ENCODE peak calls at places on chromosomes 3 and 15, in four cellular contexts. L, E, C and P are unnamed samples.
A peak's percentile ranks its signal among the peaks of the same experiment; 100 is the strongest.

GRCh38 chr3:152365766-152366593 is 97.3 kb downstream of the MBNL1 start:
- DNase-seq in L (no peak), E (no peak), C (no peak), P (no peak)

GRCh38 chr3:28326458-28326926 is 22.0 kb upstream of the ZCWPW2 start:
- DNase-seq in L (no peak), E (no peak), C (no peak), P (no peak)

GRCh38 chr3:141104151-141104741 is 53.1 kb downstream of the SPSB4 start:
- DNase-seq in L (no peak), C (no peak), E (no peak), P (no peak)

GRCh38 chr3:177447938-177448337 is 250.7 kb upstream of the TBL1XR1 start:
- DNase-seq in E (no peak), L (no peak), C (no peak), P (peak; percentile 21)

GRCh38 chr3:32930161-32930560 is 21.3 kb upstream of the CCR4 start:
- DNase-seq in L (no peak), C (no peak), E (no peak), P (no peak)

GRCh38 chr3:72185549-72186484 is 400.9 kb upstream of the PROK2 start:
- DNase-seq in L (no peak), E (peak; percentile 84), C (peak; percentile 7), P (no peak)

GRCh38 chr15:89780601-89781000 is 4.5 kb downstream of the MESP2 start:
- DNase-seq in E (no peak), L (no peak), C (no peak), P (no peak)

GRCh38 chr3:76370749-76371148 is 585.4 kb upstream of the ZNF717 start:
- DNase-seq in E (no peak), C (no peak), L (no peak), P (no peak)

GRCh38 chr15:49737138-49737537 is 116.3 kb downstream of the DTWD1 start:
- DNase-seq in C (no peak), E (no peak), L (no peak), P (no peak)

GRCh38 chr15:84937144-84937543 is 44.5 kb upstream of the PDE8A start:
- DNase-seq in L (no peak), C (no peak), E (peak; percentile 64), P (no peak)

GRCh38 chr15:61092387-61093157 is 136.5 kb downstream of the RORA start:
- DNase-seq in L (no peak), E (no peak), C (no peak), P (no peak)

GRCh38 chr15:81859737-81860516 is 185.9 kb downstream of the MEX3B start:
- DNase-seq in E (no peak), C (no peak), L (no peak), P (no peak)

GRCh38 chr3:20739814-20740213 is 553.8 kb upstream of the SGO1 start:
- DNase-seq in C (no peak), E (peak; percentile 5), L (no peak), P (no peak)

GRCh38 chr3:169350228-169350627 is 313.3 kb downstream of the MECOM start:
- DNase-seq in E (no peak), C (no peak), L (no peak), P (no peak)

GRCh38 chr3:128067481-128067880 is 15.2 kb downstream of the SEC61A1 start:
- DNase-seq in L (no peak), C (no peak), E (peak; percentile 28), P (no peak)

GRCh38 chr3:5476403-5476802 is 288.9 kb downstream of the EDEM1 start:
- DNase-seq in L (no peak), C (no peak), E (peak; percentile 21), P (no peak)

GRCh38 chr15:58626378-58626777 is 123.1 kb downstream of the ADAM10 start:
- DNase-seq in E (no peak), L (no peak), C (peak; percentile 57), P (no peak)

GRCh38 chr15:54681578-54681977 is 515.2 kb downstream of the RSL24D1 start:
- DNase-seq in C (no peak), E (no peak), L (no peak), P (no peak)

GRCh38 chr3:18223591-18224338 is 201.4 kb downstream of the SATB1 start:
- DNase-seq in C (no peak), E (no peak), L (peak; percentile 18), P (no peak)

GRCh38 chr3:152071315-152071714 is 197.4 kb upstream of the MBNL1 start:
- DNase-seq in L (no peak), C (no peak), E (no peak), P (no peak)

GRCh38 chr3:162938073-162938472 is 1441.5 kb downstream of the OTOL1 start:
- DNase-seq in L (no peak), E (no peak), C (no peak), P (no peak)

GRCh38 chr15:43762824-43763223 is 13.9 kb downstream of the ELL3 start:
- DNase-seq in C (no peak), L (no peak), E (no peak), P (no peak)

GRCh38 chr3:25582242-25582641 is 82.5 kb downstream of the TOP2B start:
- DNase-seq in C (peak; percentile 69), L (no peak), E (peak; percentile 91), P (no peak)

GRCh38 chr3:52310861-52311566 is 5.1 kb upstream of the DNAH1 start:
- DNase-seq in E (no peak), C (no peak), L (no peak), P (no peak)

GRCh38 chr3:14181253-14181652 is 2.6 kb downstream of the LSM3 start:
- DNase-seq in E (no peak), C (no peak), L (no peak), P (no peak)

GRCh38 chr3:174495928-174496327 is 363.2 kb upstream of the NAALADL2 start:
- DNase-seq in E (no peak), C (no peak), L (no peak), P (no peak)

GRCh38 chr3:36823806-36824205 is 59.5 kb upstream of the DCLK3 start:
- DNase-seq in C (no peak), L (no peak), E (no peak), P (no peak)

GRCh38 chr3:149646181-149646766 is 11.6 kb downstream of the WWTR1 start:
- DNase-seq in E (peak; percentile 29), L (no peak), C (no peak), P (peak; percentile 47)

GRCh38 chr15:80093854-80094418 is 34.5 kb downstream of the ZFAND6 start:
- DNase-seq in L (peak; percentile 23), C (no peak), E (peak; percentile 76), P (no peak)

GRCh38 chr3:165895919-165896318 is 58.7 kb upstream of the BCHE start:
- DNase-seq in E (peak; percentile 55), L (peak; percentile 10), C (peak; percentile 37), P (peak; percentile 15)

GRCh38 chr3:58052373-58053273 is 44.4 kb downstream of the FLNB start:
- DNase-seq in E (peak; percentile 81), C (peak; percentile 83), L (no peak), P (peak; percentile 94)
- TF ChIP-seq ZBTB33 in E (no peak), C (no peak), L (no peak), P (no peak)

DNA sequence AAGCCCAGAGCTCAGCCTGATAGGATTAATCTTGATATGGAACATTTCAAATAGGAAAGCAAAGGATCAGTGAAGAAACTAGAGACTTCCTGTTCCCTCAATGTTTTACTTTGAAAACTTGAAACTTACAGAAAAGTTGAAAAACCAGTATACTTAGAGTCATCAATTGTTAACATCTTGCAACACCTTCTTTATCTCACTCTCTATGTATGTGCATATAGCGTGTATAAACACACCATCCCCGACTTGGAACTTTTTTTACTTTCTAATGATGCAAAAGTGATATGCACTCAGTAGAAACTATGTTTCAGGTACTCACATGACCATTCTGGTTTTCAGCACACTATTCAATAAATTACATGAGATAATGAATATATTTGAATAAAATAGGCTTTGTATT is 60.5 kb downstream of the SEC22A start:
- DNase-seq in C (no peak), E (no peak), L (no peak), P (no peak)
- TF ChIP-seq ELF1 in C (no peak), E (no peak), L (no peak), P (no peak)

GRCh38 chr3:47251689-47252088 is 30.9 kb downstream of the KIF9 start:
- DNase-seq in L (no peak), C (no peak), E (peak; percentile 46), P (no peak)

GRCh38 chr3:47245271-47245670 is 37.3 kb downstream of the KIF9 start:
- DNase-seq in E (peak; percentile 30), C (no peak), L (no peak), P (no peak)

GRCh38 chr3:47244531-47245100 is 38.0 kb downstream of the KIF9 start:
- DNase-seq in C (no peak), E (peak; percentile 28), L (no peak), P (no peak)

GRCh38 chr3:47247131-47248064 is 35.2 kb downstream of the KIF9 start:
- DNase-seq in E (no peak), L (no peak), C (no peak), P (no peak)

DNA sequence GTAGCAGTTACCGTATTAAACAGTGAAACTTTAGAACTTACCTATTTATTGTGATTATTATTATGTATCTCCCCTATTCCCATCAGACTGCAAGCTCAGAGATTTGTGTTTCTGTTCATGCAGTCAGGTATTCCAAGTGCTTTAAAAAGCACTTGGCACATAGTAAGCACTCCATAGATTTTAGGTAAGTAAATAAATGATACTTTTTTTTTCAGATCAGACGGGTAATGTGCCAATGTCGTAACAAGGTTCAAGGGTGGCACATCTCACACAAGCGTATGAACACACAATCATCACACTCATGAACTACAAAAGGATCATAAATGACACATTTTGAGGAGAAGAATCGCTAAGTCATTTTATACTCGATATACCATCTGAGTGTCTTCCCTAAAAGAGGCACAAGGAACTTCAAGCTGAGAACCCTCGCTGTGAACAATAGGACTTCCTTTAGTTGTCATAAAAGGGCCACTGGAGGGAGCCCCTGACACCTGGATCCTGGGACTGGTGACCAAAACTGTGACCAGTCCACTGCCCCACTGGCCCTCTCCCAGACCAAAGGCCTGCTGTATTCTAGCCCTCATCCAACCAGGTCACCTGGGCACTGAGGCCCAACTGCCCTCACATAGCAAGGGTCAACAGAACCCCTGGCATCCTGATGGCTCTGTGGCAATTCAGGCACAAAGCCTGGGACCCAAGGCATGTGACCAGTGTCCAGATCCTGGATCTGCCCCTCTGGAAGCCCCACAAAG is 32.1 kb downstream of the KIF9 start:
- DNase-seq in C (peak; percentile 60), E (peak; percentile 86), L (peak; percentile 67), P (peak; percentile 41)
- TF ChIP-seq ZBTB33 in C (no peak), E (no peak), L (no peak), P (no peak)

GRCh38 chr3:4449043-4449803 is 17.8 kb downstream of the SUMF1 start:
- DNase-seq in L (no peak), E (no peak), C (no peak), P (no peak)
- TF ChIP-seq ELF1 in L (no peak), E (no peak), C (no peak), P (no peak)

GRCh38 chr15:78059110-78059839 is 18.2 kb downstream of the TBC1D2B start:
- DNase-seq in C (no peak), E (no peak), L (no peak), P (no peak)
- TF ChIP-seq ZBTB33 in C (no peak), E (no peak), L (no peak), P (no peak)